ENCODE peak calls at places on chromosome X, in ten cellular contexts. One of them, this sample, is unnamed.

GRCh38 chrX:34585561-34585960 is 71.5 kb downstream of the TMEM47 start:
- DNase-seq in T-cell: no peak
- DNase-seq in PC-3: no peak
- DNase-seq in mucosa of descending colon: no peak
- DNase-seq in HL-60: no peak
- DNase-seq in fibroblast of gingiva: no peak
- DNase-seq in HTR-8/SVneo: no peak
- DNase-seq in fibroblast of mammary gland: no peak
- DNase-seq in left colon: no peak
- DNase-seq in ACHN: no peak
- DNase-seq in this sample: no peak

GRCh38 chrX:989959-990510 is 222.4 kb downstream of the CRLF2 start:
- DNase-seq in left colon: peak
- DNase-seq in PC-3: no peak
- DNase-seq in T-cell: peak
- DNase-seq in HL-60: peak
- DNase-seq in fibroblast of gingiva: peak
- DNase-seq in fibroblast of mammary gland: peak
- DNase-seq in ACHN: no peak
- DNase-seq in HTR-8/SVneo: peak
- DNase-seq in mucosa of descending colon: peak
- DNase-seq in this sample: peak

GRCh38 chrX:110241816-110242215 is 76.1 kb downstream of the AMMECR1 start:
- DNase-seq in ACHN: no peak
- DNase-seq in fibroblast of gingiva: no peak
- DNase-seq in mucosa of descending colon: no peak
- DNase-seq in HL-60: no peak
- DNase-seq in T-cell: no peak
- DNase-seq in HTR-8/SVneo: no peak
- DNase-seq in PC-3: peak
- DNase-seq in left colon: peak
- DNase-seq in fibroblast of mammary gland: peak
- DNase-seq in this sample: no peak

GRCh38 chrX:68672581-68673318 is 25.3 kb downstream of the STARD8 start:
- DNase-seq in fibroblast of mammary gland: no peak
- DNase-seq in HL-60: no peak
- DNase-seq in ACHN: no peak
- DNase-seq in mucosa of descending colon: no peak
- DNase-seq in PC-3: no peak
- DNase-seq in fibroblast of gingiva: no peak
- DNase-seq in left colon: no peak
- DNase-seq in T-cell: no peak
- DNase-seq in HTR-8/SVneo: no peak
- DNase-seq in this sample: no peak

GRCh38 chrX:134692990-134693389 is 34.7 kb upstream of the PLAC1 start:
- DNase-seq in PC-3: peak
- DNase-seq in T-cell: no peak
- DNase-seq in ACHN: no peak
- DNase-seq in fibroblast of mammary gland: peak
- DNase-seq in left colon: no peak
- DNase-seq in HL-60: no peak
- DNase-seq in HTR-8/SVneo: no peak
- DNase-seq in fibroblast of gingiva: no peak
- DNase-seq in mucosa of descending colon: no peak
- DNase-seq in this sample: no peak

GRCh38 chrX:39827959-39828358 is 269.8 kb downstream of the BCOR start:
- DNase-seq in left colon: no peak
- DNase-seq in fibroblast of mammary gland: no peak
- DNase-seq in HTR-8/SVneo: no peak
- DNase-seq in PC-3: no peak
- DNase-seq in mucosa of descending colon: no peak
- DNase-seq in HL-60: no peak
- DNase-seq in fibroblast of gingiva: no peak
- DNase-seq in T-cell: no peak
- DNase-seq in ACHN: no peak
- DNase-seq in this sample: no peak

GRCh38 chrX:56812515-56813105 is 83.6 kb downstream of the NBDY start:
- DNase-seq in HL-60: no peak
- DNase-seq in fibroblast of mammary gland: no peak
- DNase-seq in fibroblast of gingiva: peak
- DNase-seq in T-cell: peak
- DNase-seq in PC-3: no peak
- DNase-seq in HTR-8/SVneo: no peak
- DNase-seq in ACHN: no peak
- DNase-seq in mucosa of descending colon: no peak
- DNase-seq in left colon: no peak
- DNase-seq in this sample: no peak

GRCh38 chrX:127037179-127037578 is 217.7 kb downstream of the PRR32 start:
- DNase-seq in mucosa of descending colon: no peak
- DNase-seq in fibroblast of mammary gland: no peak
- DNase-seq in fibroblast of gingiva: no peak
- DNase-seq in ACHN: no peak
- DNase-seq in PC-3: peak
- DNase-seq in left colon: no peak
- DNase-seq in HL-60: no peak
- DNase-seq in T-cell: no peak
- DNase-seq in HTR-8/SVneo: no peak
- DNase-seq in this sample: no peak

GRCh38 chrX:68832101-68832416 is 3.2 kb downstream of the EFNB1 start:
- DNase-seq in fibroblast of mammary gland: peak
- DNase-seq in mucosa of descending colon: peak
- DNase-seq in PC-3: peak
- DNase-seq in left colon: peak
- DNase-seq in HTR-8/SVneo: no peak
- DNase-seq in HL-60: no peak
- DNase-seq in T-cell: no peak
- DNase-seq in ACHN: no peak
- DNase-seq in fibroblast of gingiva: peak
- DNase-seq in this sample: no peak

GRCh38 chrX:65706041-65706828 is 38.8 kb downstream of the MSN start:
- DNase-seq in mucosa of descending colon: no peak
- DNase-seq in HTR-8/SVneo: peak
- DNase-seq in fibroblast of gingiva: peak
- DNase-seq in HL-60: no peak
- DNase-seq in left colon: no peak
- DNase-seq in ACHN: peak
- DNase-seq in T-cell: no peak
- DNase-seq in fibroblast of mammary gland: peak
- DNase-seq in PC-3: peak
- DNase-seq in this sample: peak

GRCh38 chrX:107768051-107768450 is 7.5 kb downstream of the TSC22D3 start:
- DNase-seq in HTR-8/SVneo: no peak
- DNase-seq in T-cell: no peak
- DNase-seq in fibroblast of gingiva: no peak
- DNase-seq in left colon: no peak
- DNase-seq in ACHN: no peak
- DNase-seq in HL-60: no peak
- DNase-seq in fibroblast of mammary gland: no peak
- DNase-seq in mucosa of descending colon: no peak
- DNase-seq in PC-3: no peak
- DNase-seq in this sample: no peak

GRCh38 chrX:2696698-2697215 is 5.7 kb downstream of the CD99 start:
- DNase-seq in fibroblast of mammary gland: peak
- DNase-seq in ACHN: no peak
- DNase-seq in PC-3: peak
- DNase-seq in HL-60: peak
- DNase-seq in fibroblast of gingiva: peak
- DNase-seq in HTR-8/SVneo: no peak
- DNase-seq in left colon: no peak
- DNase-seq in T-cell: peak
- DNase-seq in mucosa of descending colon: no peak
- DNase-seq in this sample: no peak

GRCh38 chrX:48940404-48940955 is 16.9 kb downstream of the OTUD5 start:
- DNase-seq in fibroblast of gingiva: no peak
- DNase-seq in ACHN: no peak
- DNase-seq in T-cell: no peak
- DNase-seq in HTR-8/SVneo: no peak
- DNase-seq in fibroblast of mammary gland: no peak
- DNase-seq in mucosa of descending colon: no peak
- DNase-seq in HL-60: no peak
- DNase-seq in PC-3: no peak
- DNase-seq in left colon: no peak
- DNase-seq in this sample: no peak

GRCh38 chrX:10156199-10157031 is at the start of gene CLCN4:
- DNase-seq in HTR-8/SVneo: no peak
- DNase-seq in left colon: peak
- DNase-seq in T-cell: no peak
- DNase-seq in ACHN: peak
- DNase-seq in PC-3: peak
- DNase-seq in mucosa of descending colon: peak
- DNase-seq in fibroblast of gingiva: peak
- DNase-seq in HL-60: peak
- DNase-seq in fibroblast of mammary gland: peak
- DNase-seq in this sample: peak

GRCh38 chrX:72094894-72095293 is 36.8 kb downstream of the RTL5 start:
- DNase-seq in left colon: peak
- DNase-seq in HTR-8/SVneo: no peak
- DNase-seq in T-cell: peak
- DNase-seq in fibroblast of gingiva: no peak
- DNase-seq in mucosa of descending colon: no peak
- DNase-seq in HL-60: no peak
- DNase-seq in PC-3: no peak
- DNase-seq in ACHN: no peak
- DNase-seq in fibroblast of mammary gland: peak
- DNase-seq in this sample: no peak

GRCh38 chrX:2457289-2458133 is 43.3 kb downstream of the DHRSX start:
- DNase-seq in fibroblast of gingiva: no peak
- DNase-seq in ACHN: no peak
- DNase-seq in HL-60: no peak
- DNase-seq in HTR-8/SVneo: no peak
- DNase-seq in fibroblast of mammary gland: no peak
- DNase-seq in mucosa of descending colon: no peak
- DNase-seq in left colon: no peak
- DNase-seq in PC-3: no peak
- DNase-seq in T-cell: no peak
- DNase-seq in this sample: no peak

GRCh38 chrX:129984196-129984962 is 1.9 kb downstream of the BCORL1 start:
- DNase-seq in T-cell: no peak
- DNase-seq in left colon: peak
- DNase-seq in ACHN: peak
- DNase-seq in HL-60: no peak
- DNase-seq in PC-3: no peak
- DNase-seq in fibroblast of gingiva: no peak
- DNase-seq in mucosa of descending colon: peak
- DNase-seq in fibroblast of mammary gland: no peak
- DNase-seq in HTR-8/SVneo: no peak
- DNase-seq in this sample: peak

This sample was measured in pancreas.